ENCODE peak calls at places on chromosomes 11 and 22, in seven cellular contexts. One of them, this sample, is unnamed.

GRCh38 chr11:45089845-45090499 is 56.5 kb upstream of the PRDM11 start:
- DNase-seq in dorsolateral prefrontal cortex: no peak
- DNase-seq in transverse colon: no peak
- DNase-seq in lung: no peak
- DNase-seq in H1: no peak
- DNase-seq in left ventricle myocardium inferior: no peak
- DNase-seq in heart right ventricle: no peak
- DNase-seq in this sample: no peak

GRCh38 chr11:70133771-70134170 is 55.7 kb downstream of the ANO1 start:
- DNase-seq in dorsolateral prefrontal cortex: no peak
- DNase-seq in H1: no peak
- DNase-seq in lung: no peak
- DNase-seq in heart right ventricle: no peak
- DNase-seq in left ventricle myocardium inferior: no peak
- DNase-seq in transverse colon: no peak
- DNase-seq in this sample: no peak

GRCh38 chr22:39249081-39249704 is 4.4 kb upstream of the PDGFB start:
- DNase-seq in lung: no peak
- DNase-seq in dorsolateral prefrontal cortex: no peak
- DNase-seq in heart right ventricle: no peak
- DNase-seq in H1: no peak
- DNase-seq in transverse colon: no peak
- DNase-seq in left ventricle myocardium inferior: no peak
- DNase-seq in this sample: no peak

GRCh38 chr11:11748706-11749365 is 92.9 kb upstream of the USP47 start:
- DNase-seq in heart right ventricle: no peak
- DNase-seq in dorsolateral prefrontal cortex: no peak
- DNase-seq in H1: no peak
- DNase-seq in transverse colon: no peak
- DNase-seq in left ventricle myocardium inferior: no peak
- DNase-seq in lung: no peak
- DNase-seq in this sample: no peak

GRCh38 chr22:39234157-39234793 is 10.5 kb downstream of the PDGFB start:
- DNase-seq in left ventricle myocardium inferior: peak; percentile 74
- DNase-seq in lung: no peak
- DNase-seq in heart right ventricle: peak; percentile 84
- DNase-seq in H1: peak; percentile 59
- DNase-seq in transverse colon: no peak
- DNase-seq in dorsolateral prefrontal cortex: no peak
- DNase-seq in this sample: no peak

GRCh38 chr11:121478226-121478894 is 25.6 kb upstream of the SORL1-AS1 start:
- DNase-seq in dorsolateral prefrontal cortex: no peak
- DNase-seq in left ventricle myocardium inferior: no peak
- DNase-seq in heart right ventricle: no peak
- DNase-seq in lung: no peak
- DNase-seq in H1: no peak
- DNase-seq in transverse colon: no peak
- DNase-seq in this sample: no peak

GRCh38 chr11:132352497-132352896 is 982.1 kb downstream of the NTM start:
- DNase-seq in lung: no peak
- DNase-seq in transverse colon: no peak
- DNase-seq in left ventricle myocardium inferior: no peak
- DNase-seq in heart right ventricle: no peak
- DNase-seq in H1: no peak
- DNase-seq in dorsolateral prefrontal cortex: no peak
- DNase-seq in this sample: no peak

GRCh38 chr22:19520007-19520406 is 4.2 kb downstream of the CLDN5 start:
- DNase-seq in H1: no peak
- DNase-seq in heart right ventricle: no peak
- DNase-seq in lung: no peak
- DNase-seq in dorsolateral prefrontal cortex: no peak
- DNase-seq in left ventricle myocardium inferior: no peak
- DNase-seq in transverse colon: no peak
- DNase-seq in this sample: no peak

GRCh38 chr11:84247931-84248330 is 961.8 kb upstream of the CCDC90B start:
- DNase-seq in transverse colon: no peak
- DNase-seq in lung: no peak
- DNase-seq in left ventricle myocardium inferior: no peak
- DNase-seq in H1: no peak
- DNase-seq in heart right ventricle: no peak
- DNase-seq in dorsolateral prefrontal cortex: no peak
- DNase-seq in this sample: no peak

DNA sequence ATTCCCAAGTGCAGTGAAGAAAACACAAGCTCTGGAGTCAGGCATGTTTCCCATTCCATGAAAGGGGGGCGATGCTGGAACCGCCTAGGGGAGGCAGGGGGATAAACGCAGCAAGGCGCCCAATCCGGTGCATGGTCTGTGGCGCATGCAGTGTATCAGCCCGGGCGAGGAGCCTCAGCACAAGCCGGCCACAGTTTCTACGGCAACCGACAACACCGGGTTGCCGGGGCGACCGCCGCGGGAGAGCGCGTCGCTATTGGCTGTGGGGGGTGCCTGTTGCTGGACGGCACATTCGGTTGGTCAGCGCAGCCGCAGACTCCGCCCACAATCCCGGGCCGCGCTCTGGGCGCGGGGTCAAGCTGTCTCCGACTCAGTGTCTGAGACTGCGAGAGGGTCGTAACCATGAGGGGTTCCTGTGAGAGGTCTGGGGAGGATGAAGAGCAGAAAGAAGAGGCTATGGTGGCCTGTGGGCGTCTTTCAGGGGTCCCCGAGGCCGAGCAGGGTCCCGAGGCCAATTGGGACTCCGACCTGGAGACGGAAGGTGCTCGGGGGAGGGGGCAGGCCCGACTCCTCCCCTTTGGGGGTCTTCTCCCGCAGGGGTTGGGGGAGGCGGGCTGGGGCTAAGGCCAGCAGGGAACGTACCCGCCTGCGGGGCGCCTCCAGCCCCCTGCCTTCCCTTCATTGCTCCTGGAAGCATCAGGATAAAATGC is at the start of gene LRRC74B:
- DNase-seq in H1: peak; percentile 97
- DNase-seq in left ventricle myocardium inferior: peak; percentile 89
- DNase-seq in transverse colon: peak; percentile 88
- DNase-seq in lung: peak; percentile 87
- DNase-seq in heart right ventricle: peak; percentile 89
- DNase-seq in dorsolateral prefrontal cortex: peak; percentile 94
- DNase-seq in this sample: peak; percentile 67
- H3K4me3 ChIP-seq in H1: peak within 1 kb of the TSS; percentile 48
- H3K4me3 ChIP-seq in left ventricle myocardium inferior: peak within 1 kb of the TSS; percentile 68
- H3K4me3 ChIP-seq in transverse colon: peak within 1 kb of the TSS; percentile 44
- H3K4me3 ChIP-seq in lung: no peak within 1 kb of the TSS
- H3K4me3 ChIP-seq in heart right ventricle: peak within 1 kb of the TSS; percentile 58
- H3K4me3 ChIP-seq in dorsolateral prefrontal cortex: peak within 1 kb of the TSS; percentile 67
- H3K4me3 ChIP-seq in this sample: peak within 1 kb of the TSS; percentile 57

GRCh38 chr11:506238-506949 is 648 bp downstream of the RNH1 start:
- DNase-seq in H1: peak; percentile 98
- DNase-seq in lung: peak; percentile 97
- DNase-seq in left ventricle myocardium inferior: peak; percentile 98
- DNase-seq in heart right ventricle: peak; percentile 98
- DNase-seq in transverse colon: peak; percentile 98
- DNase-seq in dorsolateral prefrontal cortex: peak; percentile 97
- DNase-seq in this sample: peak; percentile 97
- TF ChIP-seq CTCF in H1: peak; percentile 5
- TF ChIP-seq CTCF in lung: no peak
- TF ChIP-seq CTCF in left ventricle myocardium inferior: peak; percentile 22
- TF ChIP-seq CTCF in heart right ventricle: no peak
- TF ChIP-seq CTCF in transverse colon: peak; percentile 30
- TF ChIP-seq CTCF in dorsolateral prefrontal cortex: peak; percentile 23
- TF ChIP-seq CTCF in this sample: no peak

GRCh38 chr11:66082936-66083698 is 13.0 kb downstream of the PACS1 start:
- DNase-seq in heart right ventricle: no peak
- DNase-seq in lung: no peak
- DNase-seq in H1: no peak
- DNase-seq in left ventricle myocardium inferior: no peak
- DNase-seq in transverse colon: no peak
- DNase-seq in dorsolateral prefrontal cortex: no peak
- DNase-seq in this sample: no peak
- H3K27ac ChIP-seq in heart right ventricle: peak overlapping the region; percentile 32
- H3K27ac ChIP-seq in lung: peak overlapping the region; percentile 38
- H3K27ac ChIP-seq in H1: no peak overlapping the region
- H3K27ac ChIP-seq in left ventricle myocardium inferior: peak overlapping the region; percentile 21
- H3K27ac ChIP-seq in transverse colon: no peak overlapping the region
- H3K27ac ChIP-seq in dorsolateral prefrontal cortex: no peak overlapping the region
- H3K27ac ChIP-seq in this sample: no peak overlapping the region

DNA sequence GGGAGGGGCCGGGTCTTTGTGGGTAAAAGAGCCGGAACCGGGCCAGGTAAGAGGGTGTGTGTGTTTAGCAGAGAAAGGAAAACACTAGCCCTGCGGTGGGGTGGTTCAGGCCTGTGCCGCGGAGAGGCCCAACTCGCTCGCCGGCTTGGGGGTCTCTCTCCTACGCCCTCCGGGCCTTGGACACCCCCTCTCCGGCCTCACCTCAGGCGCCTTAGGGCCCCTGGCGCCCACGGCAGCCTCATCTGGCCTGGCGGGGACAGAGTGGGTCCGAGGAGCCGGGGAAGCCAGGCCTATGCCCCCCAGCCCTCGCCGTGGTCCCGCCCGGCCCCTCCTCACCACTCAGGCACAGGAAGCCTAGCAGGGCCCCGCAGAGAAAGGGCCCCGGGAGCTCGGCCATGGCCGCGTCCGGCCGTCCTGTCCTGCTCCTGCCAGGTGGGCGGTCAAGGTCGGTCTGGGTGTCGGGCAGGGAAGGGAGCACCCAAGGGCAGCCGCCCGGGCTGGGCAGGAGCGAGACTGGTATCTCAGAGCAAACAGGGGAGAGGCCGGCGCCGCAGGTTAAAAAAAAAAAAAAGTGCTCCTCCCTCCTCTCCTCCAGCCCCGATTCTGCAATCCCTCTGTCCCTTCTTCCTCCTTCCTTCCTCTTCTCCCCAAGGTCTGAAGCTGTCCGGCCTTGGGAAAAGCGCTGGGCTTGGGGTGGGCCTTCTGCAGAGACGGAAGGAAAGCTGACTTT is at the start of gene VSIG2:
- DNase-seq in lung: no peak
- DNase-seq in transverse colon: peak; percentile 58
- DNase-seq in H1: peak; percentile 69
- DNase-seq in left ventricle myocardium inferior: no peak
- DNase-seq in dorsolateral prefrontal cortex: no peak
- DNase-seq in heart right ventricle: no peak
- DNase-seq in this sample: no peak
- H3K4me3 ChIP-seq in lung: no peak within 1 kb of the TSS
- H3K4me3 ChIP-seq in transverse colon: peak within 1 kb of the TSS; percentile 57
- H3K4me3 ChIP-seq in H1: peak within 1 kb of the TSS; percentile 15
- H3K4me3 ChIP-seq in left ventricle myocardium inferior: peak within 1 kb of the TSS; percentile 41
- H3K4me3 ChIP-seq in dorsolateral prefrontal cortex: no peak within 1 kb of the TSS
- H3K4me3 ChIP-seq in heart right ventricle: peak within 1 kb of the TSS; percentile 13
- H3K4me3 ChIP-seq in this sample: no peak within 1 kb of the TSS

DNA sequence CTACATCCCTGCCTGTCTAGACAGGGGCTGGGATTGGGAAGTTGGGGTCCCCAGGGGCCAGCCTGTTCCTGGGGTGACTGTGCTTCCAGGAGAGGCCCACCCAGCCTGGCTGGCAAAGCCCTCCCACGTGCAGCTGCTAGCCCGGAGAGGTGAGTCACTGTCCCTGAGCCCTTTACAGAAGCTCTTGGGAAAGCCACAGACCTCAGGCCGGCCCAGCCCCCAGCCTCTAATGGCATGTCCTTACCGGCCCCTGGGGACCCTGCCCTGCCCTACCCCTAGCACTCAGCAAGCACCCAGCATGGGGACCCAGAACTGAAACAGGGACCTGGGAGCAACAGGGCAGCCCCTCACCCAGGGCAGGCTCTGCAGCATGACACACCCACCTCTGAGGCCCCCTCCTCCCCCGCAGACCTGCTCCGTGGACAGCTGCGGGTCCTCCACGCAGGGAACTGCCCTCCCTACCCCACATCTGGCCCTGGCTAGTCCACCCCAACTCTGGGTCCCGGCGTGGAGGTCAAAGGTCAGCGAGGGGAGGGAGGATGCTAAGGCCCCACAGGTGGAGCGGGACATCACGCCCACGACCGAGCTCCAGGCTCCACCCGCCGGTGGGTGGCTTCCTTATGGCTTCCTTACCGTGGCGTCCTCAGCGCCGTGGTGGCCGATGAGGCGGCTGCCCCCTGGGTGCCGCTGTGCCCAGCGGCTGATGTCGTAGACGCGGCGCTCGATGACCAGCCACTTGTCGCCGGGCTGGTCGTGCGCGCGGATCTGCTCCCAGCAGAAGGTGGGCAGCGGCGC is 612 bp downstream of the FADS3 start:
- DNase-seq in left ventricle myocardium inferior: peak; percentile 50
- DNase-seq in heart right ventricle: peak; percentile 48
- DNase-seq in transverse colon: peak; percentile 38
- DNase-seq in dorsolateral prefrontal cortex: no peak
- DNase-seq in H1: peak; percentile 77
- DNase-seq in lung: peak; percentile 44
- DNase-seq in this sample: no peak
- TF ChIP-seq CTCF in left ventricle myocardium inferior: peak; percentile 25
- TF ChIP-seq CTCF in heart right ventricle: peak; percentile 4
- TF ChIP-seq CTCF in transverse colon: peak; percentile 10
- TF ChIP-seq CTCF in dorsolateral prefrontal cortex: no peak
- TF ChIP-seq CTCF in H1: peak; percentile 2
- TF ChIP-seq CTCF in lung: no peak
- TF ChIP-seq CTCF in this sample: no peak

DNA sequence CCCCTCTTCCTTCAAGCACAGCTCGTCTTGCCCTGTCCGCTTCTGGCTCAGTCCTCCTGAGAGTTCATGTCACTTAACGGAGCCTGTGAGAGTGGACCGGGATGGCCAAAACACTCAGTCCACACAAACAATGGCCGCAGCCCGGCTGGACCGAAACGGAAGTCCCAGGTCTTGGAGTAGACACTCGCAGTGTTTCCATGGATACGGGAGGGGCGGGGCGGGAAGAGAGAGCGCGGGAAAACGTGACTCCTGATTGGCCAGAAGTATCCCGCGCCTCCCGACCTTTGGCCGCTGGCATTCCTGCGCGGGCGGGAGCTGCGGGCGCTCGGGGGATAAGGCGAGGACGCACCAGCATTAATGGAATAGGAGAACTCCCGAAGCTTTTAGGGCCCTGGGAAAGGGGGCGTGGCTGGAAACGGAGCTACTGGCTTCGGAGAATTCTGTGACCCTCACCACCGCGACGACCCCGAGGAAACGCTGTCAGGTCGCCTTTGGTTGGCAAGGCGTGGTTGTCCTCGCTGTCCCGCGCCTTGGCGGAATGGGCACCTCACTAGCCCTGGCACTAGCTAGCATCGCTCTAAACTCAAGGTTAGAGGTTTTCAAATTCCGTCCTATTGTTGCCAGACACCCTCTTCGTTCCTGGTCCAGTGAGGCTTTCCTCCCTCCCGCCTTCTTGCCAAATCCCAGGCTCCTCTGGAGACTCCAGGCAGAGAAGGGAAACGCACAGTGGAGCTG is at the start of the genes NLRP14 and ZNF214:
- DNase-seq in left ventricle myocardium inferior: peak; percentile 94
- DNase-seq in lung: peak; percentile 95
- DNase-seq in heart right ventricle: peak; percentile 93
- DNase-seq in H1: peak; percentile 89
- DNase-seq in transverse colon: peak; percentile 94
- DNase-seq in dorsolateral prefrontal cortex: peak; percentile 90
- DNase-seq in this sample: peak; percentile 83
- H3K27ac ChIP-seq in left ventricle myocardium inferior: peak within 1 kb of the TSS; percentile 71
- H3K27ac ChIP-seq in lung: peak within 1 kb of the TSS; percentile 92
- H3K27ac ChIP-seq in heart right ventricle: peak within 1 kb of the TSS; percentile 60
- H3K27ac ChIP-seq in H1: peak within 1 kb of the TSS; percentile 48
- H3K27ac ChIP-seq in transverse colon: peak within 1 kb of the TSS; percentile 86
- H3K27ac ChIP-seq in dorsolateral prefrontal cortex: peak within 1 kb of the TSS; percentile 72
- H3K27ac ChIP-seq in this sample: peak within 1 kb of the TSS; percentile 80

This sample was measured in AG04450.